ENCODE peak calls at places on chromosome 12, in five cellular contexts. I is mammary epithelial cell, T is endothelial cell of umbilical vein, L is astrocyte, D is fibroblast of lung. N is an unnamed sample.

GRCh38 chr12:70598467-70599194 is 38.6 kb downstream of the PTPRB start:
- DNase-seq in I (no peak), T (peak; percentile 96), L (peak; percentile 58), D (no peak), N (no peak)

GRCh38 chr12:122140467-122141257 is 33.4 kb downstream of the IL31 start:
- DNase-seq in I (no peak), T (no peak), L (no peak), D (no peak), N (no peak)

GRCh38 chr12:2358986-2359658 is 306.3 kb downstream of the CACNA1C start:
- DNase-seq in I (peak; percentile 95), T (no peak), L (no peak), D (no peak), N (no peak)

GRCh38 chr12:95815635-95816212 is 25.2 kb upstream of the NTN4 start:
- DNase-seq in I (peak; percentile 30), T (peak; percentile 65), L (peak; percentile 21), D (peak; percentile 64), N (no peak)

GRCh38 chr12:48379784-48380183 is 29.1 kb upstream of the ZNF641 start:
- DNase-seq in I (peak; percentile 71), T (no peak), L (no peak), D (no peak), N (no peak)

GRCh38 chr12:6961278-6961694 is 9.2 kb downstream of the PHB2 start:
- DNase-seq in I (peak; percentile 73), T (no peak), L (peak; percentile 46), D (no peak), N (peak; percentile 91)

GRCh38 chr12:56013482-56013881 is 7.4 kb upstream of the IKZF4 start:
- DNase-seq in I (no peak), T (no peak), L (no peak), D (no peak), N (no peak)

GRCh38 chr12:14366211-14366762 is 805 bp downstream of the ATF7IP start:
- DNase-seq in I (no peak), T (no peak), L (peak; percentile 35), D (no peak), N (no peak)

GRCh38 chr12:18160901-18161300 is 70.9 kb upstream of the RERGL start:
- DNase-seq in I (peak; percentile 35), T (no peak), L (no peak), D (no peak), N (no peak)

GRCh38 chr12:9900930-9901329 is 19.6 kb downstream of the KLRF2 start:
- DNase-seq in I (no peak), T (no peak), L (no peak), D (no peak), N (no peak)

GRCh38 chr12:24562761-24563392 is 386.0 kb downstream of the BCAT1 start:
- DNase-seq in I (peak; percentile 32), T (peak; percentile 64), L (peak; percentile 45), D (peak; percentile 67), N (peak; percentile 81)

GRCh38 chr12:41531147-41531829 is 343.2 kb downstream of the PDZRN4 start:
- DNase-seq in I (no peak), T (no peak), L (no peak), D (peak; percentile 32), N (no peak)

GRCh38 chr12:13606290-13606689 is 375.1 kb downstream of the GRIN2B start:
- DNase-seq in I (no peak), T (no peak), L (no peak), D (no peak), N (no peak)

GRCh38 chr12:110316861-110317260 is 35.8 kb downstream of the ATP2A2 start:
- DNase-seq in I (peak; percentile 75), T (no peak), L (peak; percentile 86), D (peak; percentile 76), N (no peak)

GRCh38 chr12:124236651-124237050 is 58.2 kb upstream of the RFLNA start:
- DNase-seq in I (peak; percentile 76), T (peak; percentile 82), L (peak; percentile 96), D (peak; percentile 20), N (no peak)

GRCh38 chr12:27583981-27584380 is 60.0 kb downstream of the PPFIBP1 start:
- DNase-seq in I (peak; percentile 81), T (no peak), L (no peak), D (no peak), N (no peak)

GRCh38 chr12:51393676-51394545 is 2.7 kb upstream of the GALNT6 start:
- DNase-seq in I (peak; percentile 42), T (peak; percentile 85), L (peak; percentile 93), D (peak; percentile 90), N (no peak)

GRCh38 chr12:54131641-54132280 is 57.0 kb downstream of the SMUG1 start:
- DNase-seq in I (no peak), T (no peak), L (no peak), D (no peak), N (peak; percentile 55)

GRCh38 chr12:6029401-6029800 is 84.3 kb upstream of the ANO2 start:
- DNase-seq in I (no peak), T (no peak), L (no peak), D (no peak), N (no peak)

GRCh38 chr12:83102499-83102898 is 415.8 kb downstream of the TMTC2 start:
- DNase-seq in I (no peak), T (peak; percentile 54), L (peak; percentile 41), D (peak; percentile 20), N (no peak)

GRCh38 chr12:113184098-113184899 is 979 bp downstream of the DDX54 start:
- DNase-seq in I (no peak), T (no peak), L (peak; percentile 76), D (no peak), N (peak; percentile 88)

GRCh38 chr12:62259311-62259992 is 752 bp upstream of the USP15 start:
- DNase-seq in I (no peak), T (no peak), L (no peak), D (no peak), N (no peak)

GRCh38 chr12:109255377-109255776 is 53.7 kb downstream of the FOXN4 start:
- DNase-seq in I (no peak), T (no peak), L (no peak), D (peak; percentile 15), N (no peak)
- TF ChIP-seq CTCF in I (no peak), T (peak; percentile 5), L (no peak), D (peak; percentile 21), N (no peak)

GRCh38 chr12:32501835-32502333 is 102.5 kb downstream of the FGD4 start:
- DNase-seq in I (peak; percentile 80), T (peak; percentile 59), L (peak; percentile 76), D (peak; percentile 91), N (no peak)
- H3K9ac ChIP-seq in I (no peak overlapping the region), T (no peak overlapping the region), L (no peak overlapping the region), D (no peak overlapping the region), N (peak overlapping the region; percentile 10)

GRCh38 chr12:78446555-78446954 is 418.0 kb upstream of the SYT1 start:
- DNase-seq in I (no peak), T (no peak), L (no peak), D (no peak), N (no peak)

GRCh38 chr12:78442454-78442801 is 422.1 kb upstream of the SYT1 start:
- DNase-seq in I (no peak), T (no peak), L (peak; percentile 61), D (peak; percentile 78), N (no peak)

GRCh38 chr12:78447373-78447772 is 417.2 kb upstream of the SYT1 start:
- DNase-seq in I (no peak), T (no peak), L (no peak), D (no peak), N (no peak)

GRCh38 chr12:78439666-78440065 is 424.9 kb upstream of the SYT1 start:
- DNase-seq in I (no peak), T (no peak), L (no peak), D (no peak), N (no peak)

DNA sequence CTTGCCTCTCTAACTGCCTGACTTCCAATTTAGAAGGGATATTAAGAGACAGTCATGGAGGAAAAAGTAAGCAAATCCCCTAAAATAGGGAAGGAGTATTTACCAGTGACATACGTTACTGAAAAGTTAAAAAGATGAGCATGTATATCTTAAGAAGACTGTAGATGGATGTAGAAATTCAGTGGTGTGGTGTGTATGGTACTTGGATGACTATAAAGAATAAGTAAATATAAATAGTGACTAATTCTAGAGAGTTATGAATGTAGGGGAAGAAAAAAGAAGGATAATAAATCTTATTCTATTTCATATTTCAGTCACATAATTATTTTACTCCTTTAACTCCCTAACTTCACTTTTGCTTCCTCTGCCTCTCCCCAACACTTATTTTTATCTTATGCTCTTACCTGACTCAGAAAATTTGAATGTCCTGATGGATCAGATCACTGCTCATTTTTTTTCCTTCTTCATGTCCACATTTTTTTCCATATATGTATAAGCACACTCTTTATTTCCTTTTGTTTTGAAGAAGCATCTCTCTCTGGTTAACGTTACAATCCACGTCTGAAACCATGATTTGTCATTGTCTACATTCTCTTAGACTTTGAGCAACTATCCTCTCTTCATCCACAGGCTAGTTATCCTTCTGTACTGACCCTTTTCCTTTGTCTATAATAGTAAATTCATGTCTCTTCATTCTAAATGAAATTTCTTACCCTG is 422.7 kb upstream of the SYT1 start:
- DNase-seq in I (no peak), T (no peak), L (peak; percentile 20), D (peak; percentile 14), N (no peak)
- H3K4me3 ChIP-seq in I (no peak overlapping the region), T (no peak overlapping the region), L (no peak overlapping the region), D (no peak overlapping the region), N (no peak overlapping the region)

DNA sequence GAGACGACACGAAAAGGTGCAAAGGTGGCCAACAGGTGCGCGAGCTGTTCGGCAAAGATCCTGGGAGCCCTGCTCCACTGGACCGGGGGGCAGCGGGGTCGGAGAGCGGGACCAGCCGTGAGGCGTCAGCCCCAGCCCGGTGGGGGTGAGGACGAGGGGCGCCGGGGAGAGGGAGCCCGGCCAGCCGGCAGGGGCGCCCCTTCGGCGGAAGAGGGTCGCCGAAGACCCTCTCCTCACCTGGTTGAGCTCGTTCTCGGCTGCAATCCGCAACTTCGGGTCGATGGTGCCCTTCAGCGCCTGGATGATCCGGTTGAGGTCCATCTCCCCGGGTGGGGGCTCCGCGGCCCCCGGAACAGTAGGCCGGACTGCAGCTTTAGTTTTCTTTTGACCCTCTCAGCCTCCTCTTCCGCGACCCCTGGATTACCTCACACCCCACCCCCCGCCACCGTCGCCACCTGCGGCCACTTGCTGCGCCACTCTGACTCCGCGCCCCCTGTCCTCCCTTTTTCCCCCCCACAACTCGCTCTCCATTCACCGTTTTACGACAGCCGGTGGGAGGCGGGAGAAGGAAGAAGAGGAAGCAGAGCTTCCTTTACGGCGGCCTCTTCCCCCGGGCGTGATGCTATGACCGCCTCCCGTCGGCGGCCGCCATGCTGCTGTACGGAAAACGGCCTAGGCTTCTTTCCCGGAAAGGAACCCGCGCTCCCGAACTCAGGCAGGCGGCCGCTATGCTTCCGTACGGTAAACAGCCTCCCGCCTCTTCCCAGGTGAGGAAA is at the start of gene IPO8:
- DNase-seq in I (peak; percentile 90), T (peak; percentile 89), L (peak; percentile 86), D (peak; percentile 93), N (peak; percentile 97)
- TF ChIP-seq CTCF in I (no peak), T (peak; percentile 59), L (no peak), D (peak; percentile 47), N (peak; percentile 13)

GRCh38 chr12:130074661-130075406 is 87.4 kb upstream of the FZD10 start:
- DNase-seq in I (no peak), T (no peak), L (no peak), D (no peak), N (no peak)
- H3K9ac ChIP-seq in I (no peak overlapping the region), T (no peak overlapping the region), L (no peak overlapping the region), D (no peak overlapping the region), N (no peak overlapping the region)

DNA sequence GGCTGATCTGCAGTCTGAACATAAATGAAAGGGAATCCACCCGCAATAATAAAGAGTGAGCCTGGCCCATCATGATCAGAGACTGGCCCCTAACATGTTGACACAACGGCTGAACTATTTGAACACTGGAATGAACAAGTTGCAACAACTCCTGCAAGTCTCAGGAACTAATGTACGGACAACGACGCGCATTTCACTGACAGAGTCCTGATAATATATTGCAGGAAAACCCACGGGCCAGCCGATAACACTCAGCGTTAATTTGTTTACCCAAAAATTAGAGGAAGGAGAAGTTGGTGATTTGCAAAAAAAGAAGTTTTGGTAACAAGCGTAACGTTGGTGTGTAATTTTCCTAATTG is 195.7 kb upstream of the BTG1 start:
- DNase-seq in I (peak; percentile 84), T (no peak), L (no peak), D (no peak), N (no peak)
- H3K4me3 ChIP-seq in I (peak overlapping the region; percentile 36), T (peak overlapping the region; percentile 13), L (no peak overlapping the region), D (no peak overlapping the region), N (peak overlapping the region; percentile 37)